ENCODE peak calls at places on chromosomes 5 and 9, in six cellular contexts. F, D, W, R, I and O are unnamed samples.

GRCh38 chr5:40385544-40385943 is 294.2 kb upstream of the PTGER4 start:
- DNase-seq in F (no peak), D (no peak), W (peak; percentile 68), R (no peak), I (no peak), O (no peak)

GRCh38 chr5:122756263-122756911 is 18.5 kb upstream of the SNX2 start:
- DNase-seq in F (no peak), D (peak; percentile 24), W (no peak), R (no peak), I (no peak), O (no peak)

GRCh38 chr5:126100767-126101166 is 322.4 kb upstream of the GRAMD2B start:
- DNase-seq in F (peak; percentile 15), D (no peak), W (no peak), R (no peak), I (no peak), O (no peak)

GRCh38 chr9:81771606-81772005 is 82.3 kb upstream of the TLE1 start:
- DNase-seq in F (no peak), D (no peak), W (no peak), R (no peak), I (no peak), O (no peak)

GRCh38 chr9:93224591-93224990 is 40.7 kb downstream of the WNK2 start:
- DNase-seq in F (peak; percentile 49), D (no peak), W (no peak), R (no peak), I (no peak), O (no peak)

GRCh38 chr9:125524522-125524921 is 182.5 kb downstream of the MAPKAP1 start:
- DNase-seq in F (peak; percentile 67), D (no peak), W (no peak), R (no peak), I (no peak), O (no peak)

GRCh38 chr5:174243904-174244303 is 198.4 kb downstream of the NSG2 start:
- DNase-seq in F (no peak), D (no peak), W (no peak), R (no peak), I (no peak), O (no peak)

GRCh38 chr5:36724429-36725332 is 118.3 kb downstream of the SLC1A3 start:
- DNase-seq in F (peak; percentile 53), D (peak; percentile 71), W (peak; percentile 80), R (no peak), I (no peak), O (peak; percentile 21)

GRCh38 chr5:6274846-6275543 is 103.4 kb downstream of the MED10 start:
- DNase-seq in F (no peak), D (no peak), W (peak; percentile 66), R (no peak), I (no peak), O (no peak)

GRCh38 chr9:110321055-110321454 is 16.6 kb downstream of the TXNDC8 start:
- DNase-seq in F (no peak), D (no peak), W (no peak), R (no peak), I (no peak), O (no peak)

GRCh38 chr5:90621848-90622247 is 63.3 kb downstream of the ADGRV1 start:
- DNase-seq in F (no peak), D (no peak), W (no peak), R (no peak), I (no peak), O (no peak)

GRCh38 chr5:66222455-66222854 is 78.4 kb downstream of the SREK1 start:
- DNase-seq in F (peak; percentile 52), D (no peak), W (no peak), R (no peak), I (no peak), O (no peak)

GRCh38 chr5:15170173-15170572 is 298.6 kb upstream of the ANKH start:
- DNase-seq in F (no peak), D (no peak), W (no peak), R (no peak), I (no peak), O (no peak)

GRCh38 chr5:68320094-68320986 is 104.8 kb downstream of the PIK3R1 start:
- DNase-seq in F (no peak), D (no peak), W (no peak), R (no peak), I (no peak), O (no peak)

GRCh38 chr9:128153117-128153946 is 4.1 kb downstream of the LCN2 start:
- DNase-seq in F (no peak), D (no peak), W (no peak), R (no peak), I (no peak), O (no peak)

GRCh38 chr5:79076819-79077218 is 7.3 kb downstream of the BHMT2 start:
- DNase-seq in F (no peak), D (no peak), W (no peak), R (no peak), I (no peak), O (no peak)

GRCh38 chr9:85142461-85143401 is 473.2 kb downstream of the NTRK2 start:
- DNase-seq in F (no peak), D (no peak), W (no peak), R (no peak), I (no peak), O (no peak)

GRCh38 chr5:120122711-120123110 is 341.4 kb upstream of the PRR16 start:
- DNase-seq in F (no peak), D (no peak), W (no peak), R (no peak), I (no peak), O (no peak)

GRCh38 chr5:172837640-172838039 is 3.6 kb downstream of the ERGIC1 start:
- DNase-seq in F (no peak), D (peak; percentile 60), W (peak; percentile 76), R (peak; percentile 27), I (peak; percentile 76), O (peak; percentile 70)